ENCODE peak calls at places on chromosomes 11 and 22, in five cellular contexts. One of them, this sample, is unnamed.

GRCh38 chr11:63917685-63918523 is 940 bp upstream of the RCOR2 start:
- DNase-seq in astrocyte of the spinal cord: peak; percentile 50
- DNase-seq in AG04450: no peak
- DNase-seq in fibroblast of the aortic adventitia: peak; percentile 51
- DNase-seq in A549: peak; percentile 62
- DNase-seq in this sample: no peak

GRCh38 chr22:41380993-41381328 is 781 bp upstream of the TEF start:
- DNase-seq in astrocyte of the spinal cord: peak; percentile 73
- DNase-seq in AG04450: peak; percentile 89
- DNase-seq in fibroblast of the aortic adventitia: peak; percentile 98
- DNase-seq in A549: peak; percentile 37
- DNase-seq in this sample: peak; percentile 82

GRCh38 chr11:110984147-110984546 is 261.4 kb upstream of the POU2AF2 start:
- DNase-seq in astrocyte of the spinal cord: peak; percentile 86
- DNase-seq in AG04450: peak; percentile 36
- DNase-seq in fibroblast of the aortic adventitia: peak; percentile 74
- DNase-seq in A549: no peak
- DNase-seq in this sample: no peak

GRCh38 chr11:97290444-97291041 is 900.7 kb downstream of the JRKL start:
- DNase-seq in astrocyte of the spinal cord: peak; percentile 78
- DNase-seq in AG04450: no peak
- DNase-seq in fibroblast of the aortic adventitia: no peak
- DNase-seq in A549: no peak
- DNase-seq in this sample: no peak

GRCh38 chr22:44894782-44895181 is 115.0 kb downstream of the PHF21B start:
- DNase-seq in astrocyte of the spinal cord: no peak
- DNase-seq in AG04450: no peak
- DNase-seq in fibroblast of the aortic adventitia: no peak
- DNase-seq in A549: no peak
- DNase-seq in this sample: no peak

GRCh38 chr11:32109138-32109537 is 18.3 kb downstream of the RCN1 start:
- DNase-seq in astrocyte of the spinal cord: peak; percentile 69
- DNase-seq in AG04450: peak; percentile 72
- DNase-seq in fibroblast of the aortic adventitia: no peak
- DNase-seq in A549: no peak
- DNase-seq in this sample: peak; percentile 10

GRCh38 chr22:20777420-20778177 is 3.7 kb downstream of the SERPIND1 start:
- DNase-seq in astrocyte of the spinal cord: peak; percentile 48
- DNase-seq in AG04450: peak; percentile 81
- DNase-seq in fibroblast of the aortic adventitia: peak; percentile 96
- DNase-seq in A549: peak; percentile 69
- DNase-seq in this sample: peak; percentile 12

GRCh38 chr11:126734752-126735151 is 265.8 kb downstream of the KIRREL3 start:
- DNase-seq in astrocyte of the spinal cord: no peak
- DNase-seq in AG04450: no peak
- DNase-seq in fibroblast of the aortic adventitia: no peak
- DNase-seq in A549: no peak
- DNase-seq in this sample: no peak

GRCh38 chr11:19979519-19979845 is 180.8 kb downstream of the DBX1 start:
- DNase-seq in astrocyte of the spinal cord: no peak
- DNase-seq in AG04450: no peak
- DNase-seq in fibroblast of the aortic adventitia: no peak
- DNase-seq in A549: no peak
- DNase-seq in this sample: no peak

GRCh38 chr11:77438487-77438886 is 35.4 kb downstream of the PAK1 start:
- DNase-seq in astrocyte of the spinal cord: no peak
- DNase-seq in AG04450: no peak
- DNase-seq in fibroblast of the aortic adventitia: no peak
- DNase-seq in A549: no peak
- DNase-seq in this sample: no peak

GRCh38 chr11:11243258-11243789 is 109.7 kb downstream of the CSNK2A3 start:
- DNase-seq in astrocyte of the spinal cord: no peak
- DNase-seq in AG04450: no peak
- DNase-seq in fibroblast of the aortic adventitia: no peak
- DNase-seq in A549: no peak
- DNase-seq in this sample: no peak

GRCh38 chr11:16920559-16920958 is 93.7 kb downstream of the PLEKHA7 start:
- DNase-seq in astrocyte of the spinal cord: no peak
- DNase-seq in AG04450: no peak
- DNase-seq in fibroblast of the aortic adventitia: no peak
- DNase-seq in A549: no peak
- DNase-seq in this sample: no peak

GRCh38 chr22:49583886-49584505 is 243.7 kb downstream of the BRD1 start:
- DNase-seq in astrocyte of the spinal cord: no peak
- DNase-seq in AG04450: no peak
- DNase-seq in fibroblast of the aortic adventitia: no peak
- DNase-seq in A549: no peak
- DNase-seq in this sample: no peak

GRCh38 chr11:123580557-123581275 is 73.7 kb downstream of the SCN3B start:
- DNase-seq in astrocyte of the spinal cord: peak; percentile 31
- DNase-seq in AG04450: no peak
- DNase-seq in fibroblast of the aortic adventitia: peak; percentile 36
- DNase-seq in A549: peak; percentile 55
- DNase-seq in this sample: no peak

GRCh38 chr22:36573815-36574350 is 44.9 kb upstream of the EIF3D start:
- DNase-seq in astrocyte of the spinal cord: no peak
- DNase-seq in AG04450: no peak
- DNase-seq in fibroblast of the aortic adventitia: no peak
- DNase-seq in A549: no peak
- DNase-seq in this sample: no peak

GRCh38 chr22:26845016-26845728 is 187.8 kb downstream of the MIAT start:
- DNase-seq in astrocyte of the spinal cord: peak; percentile 3
- DNase-seq in AG04450: no peak
- DNase-seq in fibroblast of the aortic adventitia: no peak
- DNase-seq in A549: no peak
- DNase-seq in this sample: peak; percentile 50

GRCh38 chr11:7548659-7549283 is 35.0 kb downstream of the PPFIBP2 start:
- DNase-seq in astrocyte of the spinal cord: no peak
- DNase-seq in AG04450: no peak
- DNase-seq in fibroblast of the aortic adventitia: no peak
- DNase-seq in A549: no peak
- DNase-seq in this sample: no peak

GRCh38 chr11:16987205-16987568 is 27.0 kb downstream of the PLEKHA7 start:
- DNase-seq in astrocyte of the spinal cord: no peak
- DNase-seq in AG04450: no peak
- DNase-seq in fibroblast of the aortic adventitia: no peak
- DNase-seq in A549: no peak
- DNase-seq in this sample: no peak

GRCh38 chr11:87778341-87778740 is 396.9 kb downstream of the RAB38 start:
- DNase-seq in astrocyte of the spinal cord: peak; percentile 49
- DNase-seq in AG04450: no peak
- DNase-seq in fibroblast of the aortic adventitia: no peak
- DNase-seq in A549: no peak
- DNase-seq in this sample: no peak

GRCh38 chr22:36447634-36448033 is 33.8 kb downstream of the TXN2 start:
- DNase-seq in astrocyte of the spinal cord: no peak
- DNase-seq in AG04450: no peak
- DNase-seq in fibroblast of the aortic adventitia: no peak
- DNase-seq in A549: no peak
- DNase-seq in this sample: no peak

GRCh38 chr11:46361283-46362145 is 14.3 kb downstream of the DGKZ start:
- DNase-seq in astrocyte of the spinal cord: peak; percentile 50
- DNase-seq in AG04450: no peak
- DNase-seq in fibroblast of the aortic adventitia: peak; percentile 21
- DNase-seq in A549: no peak
- DNase-seq in this sample: no peak

GRCh38 chr11:14018441-14018840 is 55.9 kb downstream of the SPON1 start:
- DNase-seq in astrocyte of the spinal cord: no peak
- DNase-seq in AG04450: no peak
- DNase-seq in fibroblast of the aortic adventitia: no peak
- DNase-seq in A549: no peak
- DNase-seq in this sample: no peak

GRCh38 chr11:112459001-112459400 is 198.3 kb upstream of the PLET1 start:
- DNase-seq in astrocyte of the spinal cord: no peak
- DNase-seq in AG04450: no peak
- DNase-seq in fibroblast of the aortic adventitia: peak; percentile 10
- DNase-seq in A549: no peak
- DNase-seq in this sample: no peak
- H3K4me3 ChIP-seq in astrocyte of the spinal cord: no peak overlapping the region
- H3K4me3 ChIP-seq in AG04450: peak overlapping the region; percentile 44
- H3K4me3 ChIP-seq in fibroblast of the aortic adventitia: no peak overlapping the region
- H3K4me3 ChIP-seq in A549: peak overlapping the region; percentile 24
- H3K4me3 ChIP-seq in this sample: peak overlapping the region; percentile 45

DNA sequence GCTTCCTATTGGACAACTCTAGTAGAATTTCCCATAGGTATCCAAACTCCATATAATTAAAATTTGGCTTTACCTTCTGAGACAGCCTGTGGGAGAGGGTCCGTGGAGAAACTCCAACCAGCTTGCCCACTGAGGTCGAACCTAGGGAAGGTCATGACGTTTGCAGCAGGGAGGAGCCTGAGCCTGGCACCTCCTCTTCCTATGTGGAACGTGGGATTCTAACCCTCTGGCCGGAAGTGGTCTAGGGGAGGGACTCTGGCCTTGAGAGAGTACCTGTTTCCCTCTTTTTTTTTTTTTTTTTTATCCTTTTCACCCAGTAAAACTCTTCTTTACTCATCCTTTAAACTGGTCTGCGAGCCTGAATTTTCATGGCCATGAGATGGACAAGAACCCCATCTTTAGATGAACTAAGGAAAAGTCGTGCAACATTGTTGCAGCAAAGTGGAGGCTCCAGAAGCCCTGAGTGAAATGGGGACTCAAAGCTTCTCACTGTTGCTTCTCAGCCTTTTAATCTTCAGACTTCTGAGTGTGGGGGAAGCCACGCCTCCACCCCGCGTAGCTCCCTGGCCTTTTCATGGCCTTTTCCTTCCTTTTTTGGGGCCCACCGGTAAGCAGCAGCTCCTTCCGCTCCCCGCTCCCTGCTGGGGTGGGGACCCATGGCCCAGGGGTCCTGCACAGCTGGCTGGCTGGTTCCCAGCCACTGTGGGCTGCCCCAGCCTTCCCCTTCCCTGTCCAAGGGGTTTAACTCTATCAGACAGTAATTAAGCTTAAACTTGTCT is 1359.9 kb downstream of the LRRC4C start:
- DNase-seq in astrocyte of the spinal cord: no peak
- DNase-seq in AG04450: no peak
- DNase-seq in fibroblast of the aortic adventitia: no peak
- DNase-seq in A549: no peak
- DNase-seq in this sample: no peak
- H3K4me3 ChIP-seq in astrocyte of the spinal cord: no peak overlapping the region
- H3K4me3 ChIP-seq in AG04450: no peak overlapping the region
- H3K4me3 ChIP-seq in fibroblast of the aortic adventitia: no peak overlapping the region
- H3K4me3 ChIP-seq in A549: no peak overlapping the region
- H3K4me3 ChIP-seq in this sample: no peak overlapping the region

DNA sequence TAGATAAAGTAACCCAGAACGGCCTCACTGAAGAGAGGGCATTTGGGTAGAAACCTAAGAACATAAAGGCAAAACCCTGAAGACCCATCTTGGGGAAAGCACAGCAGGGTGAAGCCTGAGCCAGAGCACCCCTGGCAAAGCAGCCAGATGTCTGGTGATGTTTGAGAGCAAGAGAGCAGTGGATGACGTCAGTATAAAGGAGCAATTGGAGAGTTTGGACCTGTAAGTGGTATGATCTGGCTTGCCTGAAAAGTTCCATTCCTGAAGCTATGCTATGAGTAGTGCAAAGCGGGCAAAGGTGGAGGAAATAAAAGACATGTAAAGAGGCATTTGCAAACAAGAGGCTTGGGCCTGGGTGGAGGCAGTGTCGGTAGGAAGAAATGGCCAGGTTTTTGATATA is 167.8 kb downstream of the MSANTD4 start:
- DNase-seq in astrocyte of the spinal cord: no peak
- DNase-seq in AG04450: no peak
- DNase-seq in fibroblast of the aortic adventitia: no peak
- DNase-seq in A549: no peak
- DNase-seq in this sample: no peak
- H3K4me3 ChIP-seq in astrocyte of the spinal cord: no peak overlapping the region
- H3K4me3 ChIP-seq in AG04450: no peak overlapping the region
- H3K4me3 ChIP-seq in fibroblast of the aortic adventitia: no peak overlapping the region
- H3K4me3 ChIP-seq in A549: no peak overlapping the region
- H3K4me3 ChIP-seq in this sample: no peak overlapping the region

GRCh38 chr11:65435330-65435931 is 12.8 kb downstream of the NEAT1 start:
- DNase-seq in astrocyte of the spinal cord: peak; percentile 32
- DNase-seq in AG04450: no peak
- DNase-seq in fibroblast of the aortic adventitia: peak; percentile 58
- DNase-seq in A549: no peak
- DNase-seq in this sample: no peak

GRCh38 chr11:65434667-65435179 is 12.1 kb downstream of the NEAT1 start:
- DNase-seq in astrocyte of the spinal cord: peak; percentile 34
- DNase-seq in AG04450: no peak
- DNase-seq in fibroblast of the aortic adventitia: peak; percentile 57
- DNase-seq in A549: no peak
- DNase-seq in this sample: no peak

GRCh38 chr11:65433657-65434056 is 11.1 kb downstream of the NEAT1 start:
- DNase-seq in astrocyte of the spinal cord: peak; percentile 29
- DNase-seq in AG04450: no peak
- DNase-seq in fibroblast of the aortic adventitia: peak; percentile 43
- DNase-seq in A549: no peak
- DNase-seq in this sample: no peak

GRCh38 chr11:65432686-65433582 is 10.3 kb downstream of the NEAT1 start:
- DNase-seq in astrocyte of the spinal cord: peak; percentile 54
- DNase-seq in AG04450: no peak
- DNase-seq in fibroblast of the aortic adventitia: peak; percentile 72
- DNase-seq in A549: no peak
- DNase-seq in this sample: no peak

GRCh38 chr11:65434057-65434666 is 11.6 kb downstream of the NEAT1 start:
- DNase-seq in astrocyte of the spinal cord: peak; percentile 32
- DNase-seq in AG04450: no peak
- DNase-seq in fibroblast of the aortic adventitia: peak; percentile 65
- DNase-seq in A549: no peak
- DNase-seq in this sample: no peak
- H3K4me3 ChIP-seq in astrocyte of the spinal cord: no peak overlapping the region
- H3K4me3 ChIP-seq in AG04450: peak overlapping the region; percentile 25
- H3K4me3 ChIP-seq in fibroblast of the aortic adventitia: peak overlapping the region; percentile 57
- H3K4me3 ChIP-seq in A549: no peak overlapping the region
- H3K4me3 ChIP-seq in this sample: no peak overlapping the region

GRCh38 chr11:104772806-104773241 is 125.4 kb downstream of the CASP12 start:
- DNase-seq in astrocyte of the spinal cord: peak; percentile 84
- DNase-seq in AG04450: peak; percentile 68
- DNase-seq in fibroblast of the aortic adventitia: peak; percentile 75
- DNase-seq in A549: peak; percentile 3
- DNase-seq in this sample: peak; percentile 65
- H3K4me3 ChIP-seq in astrocyte of the spinal cord: no peak overlapping the region
- H3K4me3 ChIP-seq in AG04450: no peak overlapping the region
- H3K4me3 ChIP-seq in fibroblast of the aortic adventitia: no peak overlapping the region
- H3K4me3 ChIP-seq in A549: no peak overlapping the region
- H3K4me3 ChIP-seq in this sample: no peak overlapping the region

DNA sequence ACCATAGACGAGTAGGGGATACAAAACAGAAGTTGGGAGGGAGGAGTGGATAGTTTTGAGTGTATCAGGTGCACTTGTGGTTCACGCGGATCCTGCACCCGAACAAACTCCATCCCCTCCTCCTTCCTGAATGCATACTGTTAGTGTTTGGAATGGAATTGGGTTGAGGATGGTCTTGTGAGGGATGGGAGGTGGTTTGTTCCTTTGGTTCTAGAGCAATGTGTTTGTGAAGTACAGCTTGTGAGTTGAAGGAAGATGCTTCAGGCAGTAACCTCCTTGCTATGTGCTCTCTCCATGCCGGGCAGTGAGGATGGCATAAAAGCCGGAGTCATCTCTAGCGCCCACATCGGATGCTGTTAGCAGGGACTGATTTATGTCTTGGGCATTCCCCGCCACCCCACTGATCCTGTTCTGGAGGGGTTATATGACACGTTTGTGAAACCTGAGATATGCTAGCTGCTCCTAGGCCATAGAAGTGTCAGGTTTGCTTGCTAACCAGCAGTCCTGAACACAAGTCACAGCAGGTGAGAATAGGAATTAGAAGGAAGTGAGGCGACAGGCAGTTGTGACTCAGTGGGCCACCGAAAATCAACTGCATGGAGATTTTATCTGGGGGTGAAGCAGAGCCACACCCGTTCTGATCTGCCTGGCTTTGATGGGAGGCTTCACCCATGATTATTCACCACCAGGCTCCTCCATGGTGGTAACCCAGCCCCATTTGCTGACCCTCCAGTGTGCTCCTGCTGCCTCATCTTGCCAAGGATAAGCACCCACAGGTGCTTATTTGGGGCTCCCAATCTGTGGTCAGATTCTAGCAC is 2.2 kb downstream of the BCR start:
- DNase-seq in astrocyte of the spinal cord: no peak
- DNase-seq in AG04450: no peak
- DNase-seq in fibroblast of the aortic adventitia: no peak
- DNase-seq in A549: no peak
- DNase-seq in this sample: peak; percentile 18
- H3K4me3 ChIP-seq in astrocyte of the spinal cord: peak overlapping the region; percentile 63
- H3K4me3 ChIP-seq in AG04450: peak overlapping the region; percentile 83
- H3K4me3 ChIP-seq in fibroblast of the aortic adventitia: peak overlapping the region; percentile 89
- H3K4me3 ChIP-seq in A549: peak overlapping the region; percentile 23
- H3K4me3 ChIP-seq in this sample: peak overlapping the region; percentile 32